ENCODE peak calls at places on chromosomes 7 and 10, in four cellular contexts. One of them, this sample, is unnamed.

GRCh38 chr10:121243003-121243898 is 355.0 kb downstream of the FGFR2 start:
- DNase-seq in fibroblast of lung: no peak
- DNase-seq in B cell: no peak
- DNase-seq in Calu3: no peak
- DNase-seq in this sample: no peak

GRCh38 chr10:35231646-35232045 is 104.7 kb upstream of the CCNY start:
- DNase-seq in B cell: no peak
- DNase-seq in Calu3: no peak
- DNase-seq in fibroblast of lung: no peak
- DNase-seq in this sample: no peak

GRCh38 chr10:88190123-88190522 is 326.7 kb downstream of the PTEN start:
- DNase-seq in fibroblast of lung: no peak
- DNase-seq in Calu3: no peak
- DNase-seq in B cell: no peak
- DNase-seq in this sample: no peak

GRCh38 chr7:6284461-6285360 is 12.3 kb upstream of the CYTH3 start:
- DNase-seq in B cell: no peak
- DNase-seq in Calu3: peak; percentile 68
- DNase-seq in fibroblast of lung: no peak
- DNase-seq in this sample: no peak

GRCh38 chr7:139332960-139333359 is 8.2 kb upstream of the FMC1 start:
- DNase-seq in B cell: no peak
- DNase-seq in Calu3: no peak
- DNase-seq in fibroblast of lung: no peak
- DNase-seq in this sample: no peak

GRCh38 chr7:1288390-1288995 is 55.8 kb downstream of the UNCX start:
- DNase-seq in fibroblast of lung: no peak
- DNase-seq in Calu3: no peak
- DNase-seq in B cell: no peak
- DNase-seq in this sample: no peak

GRCh38 chr7:23470290-23471089 is at the start of gene IGF2BP3:
- DNase-seq in fibroblast of lung: peak; percentile 98
- DNase-seq in Calu3: peak; percentile 97
- DNase-seq in B cell: peak; percentile 49
- DNase-seq in this sample: no peak

GRCh38 chr10:120979435-120980315 is 128.5 kb downstream of the WDR11 start:
- DNase-seq in B cell: no peak
- DNase-seq in fibroblast of lung: no peak
- DNase-seq in Calu3: peak; percentile 66
- DNase-seq in this sample: no peak

GRCh38 chr10:12042409-12042796 is 206 bp downstream of the UPF2 start:
- DNase-seq in fibroblast of lung: no peak
- DNase-seq in B cell: peak; percentile 54
- DNase-seq in Calu3: peak; percentile 27
- DNase-seq in this sample: peak; percentile 31

GRCh38 chr10:72048450-72049124 is 39.8 kb downstream of the SPOCK2 start:
- DNase-seq in B cell: peak; percentile 84
- DNase-seq in Calu3: peak; percentile 95
- DNase-seq in fibroblast of lung: peak; percentile 96
- DNase-seq in this sample: peak; percentile 91

GRCh38 chr10:72277340-72277995 is 3.7 kb downstream of the DDIT4 start:
- DNase-seq in B cell: no peak
- DNase-seq in Calu3: no peak
- DNase-seq in fibroblast of lung: no peak
- DNase-seq in this sample: no peak

GRCh38 chr7:116802144-116802747 is 60.1 kb upstream of the CAPZA2 start:
- DNase-seq in B cell: no peak
- DNase-seq in Calu3: no peak
- DNase-seq in fibroblast of lung: no peak
- DNase-seq in this sample: no peak

GRCh38 chr10:61586829-61587228 is 75.9 kb upstream of the CABCOCO1 start:
- DNase-seq in B cell: no peak
- DNase-seq in fibroblast of lung: no peak
- DNase-seq in Calu3: no peak
- DNase-seq in this sample: no peak

GRCh38 chr10:44995581-44995913 is 5.2 kb upstream of the ZNF22 start:
- DNase-seq in B cell: no peak
- DNase-seq in fibroblast of lung: no peak
- DNase-seq in Calu3: no peak
- DNase-seq in this sample: no peak

GRCh38 chr10:44993226-44993921 is 7.3 kb upstream of the ZNF22 start:
- DNase-seq in fibroblast of lung: no peak
- DNase-seq in Calu3: no peak
- DNase-seq in B cell: no peak
- DNase-seq in this sample: no peak

GRCh38 chr10:44994752-44995530 is 5.8 kb upstream of the ZNF22 start:
- DNase-seq in fibroblast of lung: no peak
- DNase-seq in B cell: no peak
- DNase-seq in Calu3: no peak
- DNase-seq in this sample: no peak

GRCh38 chr10:44992732-44993225 is 7.9 kb upstream of the ZNF22 start:
- DNase-seq in Calu3: no peak
- DNase-seq in fibroblast of lung: no peak
- DNase-seq in B cell: no peak
- DNase-seq in this sample: no peak

DNA sequence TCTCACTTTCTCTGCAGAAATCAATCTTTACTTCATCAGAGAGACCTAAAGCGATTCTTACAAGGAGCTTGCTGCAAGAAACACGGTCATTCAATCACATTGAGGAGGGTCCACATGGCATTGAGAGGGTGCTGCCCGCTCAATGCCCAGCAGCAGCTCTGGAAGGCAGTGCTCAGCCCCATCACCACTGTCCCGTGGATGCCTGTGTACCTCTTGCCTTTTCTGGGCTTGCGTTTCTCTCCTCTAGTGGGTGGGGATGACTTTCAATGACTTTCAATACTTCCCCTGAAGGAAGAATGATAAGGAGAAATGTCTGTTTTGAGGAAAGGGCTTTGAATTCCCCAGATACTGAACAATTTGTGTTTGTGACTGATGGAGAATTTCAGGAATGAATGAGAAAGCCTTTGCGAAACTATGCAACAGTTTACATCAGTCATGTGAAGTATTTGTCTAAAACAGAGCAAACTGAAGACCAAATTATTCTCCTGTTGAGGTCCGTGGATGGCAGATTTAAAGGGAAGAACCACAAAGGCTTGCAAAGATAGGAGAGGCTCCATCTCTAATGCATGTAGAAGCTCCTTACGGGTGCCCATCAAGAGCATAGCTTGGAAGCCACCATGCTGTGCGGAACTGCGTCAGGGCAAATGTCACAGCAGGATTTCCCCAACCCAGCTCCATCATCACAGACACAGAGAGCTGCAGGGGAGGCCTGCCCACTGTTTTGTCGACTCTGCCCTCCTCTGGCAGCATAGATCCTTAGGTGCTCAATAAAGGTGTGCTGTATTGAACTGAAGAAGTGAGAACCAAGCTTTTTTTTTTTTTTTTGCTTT is 6.6 kb upstream of the ZNF22 start:
- DNase-seq in B cell: no peak
- DNase-seq in Calu3: no peak
- DNase-seq in fibroblast of lung: peak; percentile 66
- DNase-seq in this sample: no peak
- TF ChIP-seq CTCF in B cell: no peak
- TF ChIP-seq CTCF in Calu3: no peak
- TF ChIP-seq CTCF in fibroblast of lung: no peak
- TF ChIP-seq CTCF in this sample: no peak

DNA sequence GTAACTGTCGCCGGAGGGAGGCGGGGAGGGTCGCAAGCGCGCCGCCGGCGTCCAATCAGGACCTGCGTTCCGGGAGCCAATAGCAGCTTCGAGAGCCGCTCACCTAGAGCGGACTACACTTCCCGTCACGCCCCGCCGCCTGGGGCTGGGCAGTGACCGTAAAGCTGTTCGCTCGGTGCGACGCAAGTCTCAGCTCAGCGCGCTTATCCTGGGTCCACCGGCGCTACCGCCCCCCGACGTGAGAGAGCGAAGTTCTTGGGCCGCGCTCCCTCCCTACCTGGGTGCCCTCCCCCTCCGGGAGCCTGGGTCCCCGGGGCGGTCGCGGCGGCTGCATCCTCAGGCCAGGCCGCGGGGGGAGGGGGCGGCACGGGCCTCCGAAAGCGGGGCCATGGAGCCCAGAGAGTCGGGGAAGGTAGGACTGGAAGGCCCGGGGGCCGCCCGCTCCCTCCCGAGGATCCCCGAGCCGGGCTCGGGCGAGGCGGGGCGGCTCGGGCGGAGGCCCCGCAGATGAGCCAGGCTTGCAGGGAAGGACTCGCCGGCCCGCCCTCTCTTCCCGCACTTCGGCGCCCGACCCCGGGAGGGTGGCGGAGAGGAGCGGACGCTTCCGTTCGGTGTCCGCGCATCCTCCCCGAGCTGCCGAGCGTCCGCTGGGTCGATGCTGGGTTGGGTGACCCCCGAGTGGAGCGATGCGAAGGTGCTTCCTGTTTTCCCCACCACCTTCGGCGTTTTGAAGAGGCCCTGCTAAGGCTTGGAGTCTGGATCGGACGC is at the start of gene ZNF862:
- DNase-seq in B cell: peak; percentile 98
- DNase-seq in fibroblast of lung: peak; percentile 97
- DNase-seq in Calu3: peak; percentile 96
- DNase-seq in this sample: peak; percentile 97
- TF ChIP-seq CTCF in B cell: no peak
- TF ChIP-seq CTCF in fibroblast of lung: no peak
- TF ChIP-seq CTCF in Calu3: no peak
- TF ChIP-seq CTCF in this sample: no peak

GRCh38 chr7:135232720-135233119 is 918 bp upstream of the STRA8 start:
- DNase-seq in B cell: no peak
- DNase-seq in Calu3: peak; percentile 44
- DNase-seq in fibroblast of lung: no peak
- DNase-seq in this sample: no peak
- TF ChIP-seq CTCF in B cell: no peak
- TF ChIP-seq CTCF in Calu3: no peak
- TF ChIP-seq CTCF in fibroblast of lung: no peak
- TF ChIP-seq CTCF in this sample: no peak

GRCh38 chr7:127501817-127502216 is 83.6 kb downstream of the GCC1 start:
- DNase-seq in Calu3: no peak
- DNase-seq in B cell: no peak
- DNase-seq in fibroblast of lung: no peak
- DNase-seq in this sample: no peak

DNA sequence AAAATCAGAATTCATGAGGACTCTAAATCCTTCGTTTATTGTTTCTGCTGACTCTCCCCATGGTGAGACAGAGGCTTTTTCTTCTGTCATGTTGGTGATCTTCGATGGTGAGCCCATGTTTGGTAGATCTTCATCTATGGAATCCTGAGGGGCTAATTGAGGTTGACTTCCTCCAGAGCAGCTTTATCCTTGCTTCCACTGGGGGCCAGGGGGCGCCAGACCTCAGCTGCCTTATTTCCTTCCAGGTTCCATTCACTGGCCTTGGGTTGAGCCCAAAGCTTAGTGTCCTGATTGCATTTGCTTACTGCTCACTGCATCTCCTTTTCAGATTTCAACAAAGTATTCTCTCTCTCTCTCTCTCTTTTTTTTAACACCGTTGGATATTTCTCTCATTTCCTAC is 80.7 kb downstream of the GCC1 start:
- DNase-seq in B cell: no peak
- DNase-seq in Calu3: peak; percentile 25
- DNase-seq in fibroblast of lung: peak; percentile 8
- DNase-seq in this sample: no peak
- TF ChIP-seq CTCF in B cell: peak; percentile 39
- TF ChIP-seq CTCF in Calu3: no peak
- TF ChIP-seq CTCF in fibroblast of lung: peak; percentile 60
- TF ChIP-seq CTCF in this sample: peak; percentile 21

GRCh38 chr7:73429622-73430505 is 3.7 kb upstream of the FZD9 start:
- DNase-seq in fibroblast of lung: no peak
- DNase-seq in Calu3: no peak
- DNase-seq in B cell: no peak
- DNase-seq in this sample: no peak

GRCh38 chr7:73429218-73429617 is 4.4 kb upstream of the FZD9 start:
- DNase-seq in B cell: no peak
- DNase-seq in Calu3: no peak
- DNase-seq in fibroblast of lung: no peak
- DNase-seq in this sample: no peak

GRCh38 chr7:73428697-73429005 is 4.9 kb upstream of the FZD9 start:
- DNase-seq in Calu3: no peak
- DNase-seq in fibroblast of lung: no peak
- DNase-seq in B cell: no peak
- DNase-seq in this sample: no peak

GRCh38 chr7:73426016-73426415 is 7.6 kb upstream of the FZD9 start:
- DNase-seq in B cell: no peak
- DNase-seq in Calu3: no peak
- DNase-seq in fibroblast of lung: no peak
- DNase-seq in this sample: no peak

DNA sequence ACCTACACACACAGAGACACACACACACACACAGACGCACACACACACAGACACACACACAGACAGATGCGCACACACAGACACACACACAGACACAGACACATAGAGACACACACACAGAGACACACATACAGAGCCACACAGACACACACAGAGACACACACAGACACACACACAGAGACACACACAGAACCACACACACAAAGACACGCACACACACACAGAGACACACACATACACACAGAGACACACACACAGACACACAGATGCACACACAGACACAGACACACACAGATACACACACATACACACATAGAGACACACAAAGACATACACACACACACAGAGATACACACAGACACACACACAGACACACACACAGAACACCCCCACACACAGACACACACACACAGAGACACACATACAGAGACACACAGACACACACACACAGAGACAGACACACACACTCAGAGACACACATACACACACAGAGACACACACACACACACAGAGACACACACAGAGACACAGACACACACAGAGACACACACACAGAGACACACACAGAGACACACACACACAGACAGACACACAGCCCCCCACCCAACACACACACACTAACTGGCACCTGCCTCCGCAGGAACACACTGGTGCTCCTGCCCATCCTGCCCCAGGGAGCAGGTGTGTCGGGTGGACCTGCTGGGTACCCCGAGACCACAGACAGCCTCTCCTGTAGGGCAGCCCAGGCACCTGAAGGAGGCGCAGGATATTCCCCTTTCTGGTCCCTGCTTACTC is 5.5 kb upstream of the FZD9 start:
- DNase-seq in fibroblast of lung: no peak
- DNase-seq in Calu3: no peak
- DNase-seq in B cell: no peak
- DNase-seq in this sample: no peak
- TF ChIP-seq CTCF in fibroblast of lung: no peak
- TF ChIP-seq CTCF in Calu3: no peak
- TF ChIP-seq CTCF in B cell: no peak
- TF ChIP-seq CTCF in this sample: no peak